ENCODE peak calls at places on chromosomes 6 and 20, in eight cellular contexts. One of them, this sample, is unnamed.

GRCh38 chr6:125884656-125885055 is 71.9 kb upstream of the HINT3 start:
- DNase-seq in brain pericyte: no peak
- DNase-seq in HuH-7.5: no peak
- DNase-seq in cardiac muscle cell: no peak
- DNase-seq in stimulated activated CD4-positive, alpha-beta T cell treated with anti-CD3 and anti-CD28 coated beads, Interleukin-2, amount 100 ng/mL, for 4 hours: no peak
- DNase-seq in amniotic stem cell: no peak
- DNase-seq in mesendoderm: no peak
- DNase-seq in ovary: no peak
- DNase-seq in this sample: no peak

GRCh38 chr6:83615025-83615999 is 93.6 kb downstream of the SNAP91 start:
- DNase-seq in cardiac muscle cell: peak
- DNase-seq in mesendoderm: peak
- DNase-seq in brain pericyte: no peak
- DNase-seq in HuH-7.5: peak
- DNase-seq in amniotic stem cell: peak
- DNase-seq in ovary: no peak
- DNase-seq in stimulated activated CD4-positive, alpha-beta T cell treated with anti-CD3 and anti-CD28 coated beads, Interleukin-2, amount 100 ng/mL, for 4 hours: no peak
- DNase-seq in this sample: no peak

GRCh38 chr20:62835931-62836861 is 19.3 kb downstream of the COL9A3 start:
- DNase-seq in ovary: no peak
- DNase-seq in stimulated activated CD4-positive, alpha-beta T cell treated with anti-CD3 and anti-CD28 coated beads, Interleukin-2, amount 100 ng/mL, for 4 hours: no peak
- DNase-seq in amniotic stem cell: no peak
- DNase-seq in mesendoderm: no peak
- DNase-seq in brain pericyte: no peak
- DNase-seq in HuH-7.5: no peak
- DNase-seq in cardiac muscle cell: no peak
- DNase-seq in this sample: no peak

GRCh38 chr6:56693246-56693607 is 50.5 kb upstream of the DST start:
- DNase-seq in amniotic stem cell: no peak
- DNase-seq in ovary: peak
- DNase-seq in mesendoderm: no peak
- DNase-seq in cardiac muscle cell: no peak
- DNase-seq in stimulated activated CD4-positive, alpha-beta T cell treated with anti-CD3 and anti-CD28 coated beads, Interleukin-2, amount 100 ng/mL, for 4 hours: no peak
- DNase-seq in brain pericyte: no peak
- DNase-seq in HuH-7.5: no peak
- DNase-seq in this sample: no peak

GRCh38 chr6:9161731-9162130 is 726.4 kb upstream of the SLC35B3 start:
- DNase-seq in ovary: no peak
- DNase-seq in brain pericyte: no peak
- DNase-seq in HuH-7.5: no peak
- DNase-seq in mesendoderm: no peak
- DNase-seq in amniotic stem cell: no peak
- DNase-seq in stimulated activated CD4-positive, alpha-beta T cell treated with anti-CD3 and anti-CD28 coated beads, Interleukin-2, amount 100 ng/mL, for 4 hours: no peak
- DNase-seq in cardiac muscle cell: no peak
- DNase-seq in this sample: no peak

GRCh38 chr20:3312940-3313656 is 74.1 kb upstream of the SLC4A11 start:
- DNase-seq in mesendoderm: peak
- DNase-seq in brain pericyte: peak
- DNase-seq in stimulated activated CD4-positive, alpha-beta T cell treated with anti-CD3 and anti-CD28 coated beads, Interleukin-2, amount 100 ng/mL, for 4 hours: no peak
- DNase-seq in ovary: no peak
- DNase-seq in cardiac muscle cell: no peak
- DNase-seq in amniotic stem cell: no peak
- DNase-seq in HuH-7.5: no peak
- DNase-seq in this sample: no peak

GRCh38 chr20:23596856-23597255 is 8.9 kb downstream of the CST9 start:
- DNase-seq in ovary: no peak
- DNase-seq in cardiac muscle cell: no peak
- DNase-seq in mesendoderm: no peak
- DNase-seq in stimulated activated CD4-positive, alpha-beta T cell treated with anti-CD3 and anti-CD28 coated beads, Interleukin-2, amount 100 ng/mL, for 4 hours: no peak
- DNase-seq in HuH-7.5: no peak
- DNase-seq in brain pericyte: no peak
- DNase-seq in amniotic stem cell: no peak
- DNase-seq in this sample: no peak

GRCh38 chr6:79466222-79466834 is 70.9 kb downstream of the LCA5 start:
- DNase-seq in mesendoderm: peak
- DNase-seq in stimulated activated CD4-positive, alpha-beta T cell treated with anti-CD3 and anti-CD28 coated beads, Interleukin-2, amount 100 ng/mL, for 4 hours: no peak
- DNase-seq in brain pericyte: no peak
- DNase-seq in ovary: no peak
- DNase-seq in amniotic stem cell: peak
- DNase-seq in HuH-7.5: no peak
- DNase-seq in cardiac muscle cell: no peak
- DNase-seq in this sample: peak

GRCh38 chr6:135225911-135226310 is 44.8 kb downstream of the MYB start:
- DNase-seq in stimulated activated CD4-positive, alpha-beta T cell treated with anti-CD3 and anti-CD28 coated beads, Interleukin-2, amount 100 ng/mL, for 4 hours: no peak
- DNase-seq in amniotic stem cell: no peak
- DNase-seq in mesendoderm: no peak
- DNase-seq in brain pericyte: no peak
- DNase-seq in ovary: no peak
- DNase-seq in HuH-7.5: no peak
- DNase-seq in cardiac muscle cell: no peak
- DNase-seq in this sample: no peak

GRCh38 chr6:143823463-143824006 is 19.6 kb upstream of the LTV1 start:
- DNase-seq in ovary: no peak
- DNase-seq in stimulated activated CD4-positive, alpha-beta T cell treated with anti-CD3 and anti-CD28 coated beads, Interleukin-2, amount 100 ng/mL, for 4 hours: no peak
- DNase-seq in amniotic stem cell: no peak
- DNase-seq in cardiac muscle cell: no peak
- DNase-seq in brain pericyte: no peak
- DNase-seq in HuH-7.5: no peak
- DNase-seq in mesendoderm: no peak
- DNase-seq in this sample: peak

GRCh38 chr6:16676978-16677377 is 84.3 kb downstream of the ATXN1 start:
- DNase-seq in stimulated activated CD4-positive, alpha-beta T cell treated with anti-CD3 and anti-CD28 coated beads, Interleukin-2, amount 100 ng/mL, for 4 hours: no peak
- DNase-seq in ovary: no peak
- DNase-seq in mesendoderm: peak
- DNase-seq in cardiac muscle cell: no peak
- DNase-seq in amniotic stem cell: no peak
- DNase-seq in HuH-7.5: no peak
- DNase-seq in brain pericyte: no peak
- DNase-seq in this sample: no peak

GRCh38 chr20:63966172-63966943 is 3.4 kb downstream of the ZNF512B start:
- DNase-seq in ovary: no peak
- DNase-seq in stimulated activated CD4-positive, alpha-beta T cell treated with anti-CD3 and anti-CD28 coated beads, Interleukin-2, amount 100 ng/mL, for 4 hours: no peak
- DNase-seq in mesendoderm: no peak
- DNase-seq in cardiac muscle cell: no peak
- DNase-seq in brain pericyte: no peak
- DNase-seq in HuH-7.5: no peak
- DNase-seq in amniotic stem cell: no peak
- DNase-seq in this sample: no peak

GRCh38 chr6:125107048-125107447 is 46.5 kb upstream of the TPD52L1 start:
- DNase-seq in ovary: no peak
- DNase-seq in amniotic stem cell: no peak
- DNase-seq in cardiac muscle cell: no peak
- DNase-seq in stimulated activated CD4-positive, alpha-beta T cell treated with anti-CD3 and anti-CD28 coated beads, Interleukin-2, amount 100 ng/mL, for 4 hours: no peak
- DNase-seq in mesendoderm: no peak
- DNase-seq in HuH-7.5: no peak
- DNase-seq in brain pericyte: no peak
- DNase-seq in this sample: no peak

GRCh38 chr20:47547034-47547387 is 45.3 kb downstream of the NCOA3 start:
- DNase-seq in ovary: no peak
- DNase-seq in HuH-7.5: no peak
- DNase-seq in mesendoderm: no peak
- DNase-seq in stimulated activated CD4-positive, alpha-beta T cell treated with anti-CD3 and anti-CD28 coated beads, Interleukin-2, amount 100 ng/mL, for 4 hours: no peak
- DNase-seq in amniotic stem cell: no peak
- DNase-seq in cardiac muscle cell: no peak
- DNase-seq in brain pericyte: no peak
- DNase-seq in this sample: no peak

This sample was measured in glomerular endothelial cell.